ENCODE peak calls at places on chromosomes 12 and 14, in five cellular contexts. One of them, this sample, is unnamed.

GRCh38 chr14:88289996-88290395 is 33.1 kb downstream of the KCNK10 start:
- DNase-seq in adipocyte: no peak
- DNase-seq in esophagus squamous epithelium: no peak
- DNase-seq in hippocampal formation: no peak
- DNase-seq in Ammon's horn: no peak
- DNase-seq in this sample: no peak

GRCh38 chr12:96140110-96140509 is 54.1 kb upstream of the ELK3 start:
- DNase-seq in Ammon's horn: no peak
- DNase-seq in esophagus squamous epithelium: no peak
- DNase-seq in adipocyte: peak
- DNase-seq in hippocampal formation: no peak
- DNase-seq in this sample: no peak

GRCh38 chr12:76444408-76444984 is 96.3 kb upstream of the BBS10 start:
- DNase-seq in esophagus squamous epithelium: no peak
- DNase-seq in Ammon's horn: no peak
- DNase-seq in adipocyte: no peak
- DNase-seq in hippocampal formation: no peak
- DNase-seq in this sample: no peak

GRCh38 chr12:16323010-16323409 is 24.4 kb upstream of the MGST1 start:
- DNase-seq in hippocampal formation: no peak
- DNase-seq in adipocyte: peak
- DNase-seq in esophagus squamous epithelium: no peak
- DNase-seq in Ammon's horn: no peak
- DNase-seq in this sample: no peak

GRCh38 chr12:106415134-106415533 is 57.6 kb downstream of the POLR3B start:
- DNase-seq in esophagus squamous epithelium: no peak
- DNase-seq in hippocampal formation: no peak
- DNase-seq in Ammon's horn: no peak
- DNase-seq in adipocyte: no peak
- DNase-seq in this sample: no peak

GRCh38 chr12:15830538-15830937 is 41.4 kb upstream of the EPS8 start:
- DNase-seq in Ammon's horn: no peak
- DNase-seq in esophagus squamous epithelium: no peak
- DNase-seq in hippocampal formation: no peak
- DNase-seq in adipocyte: peak
- DNase-seq in this sample: no peak

GRCh38 chr14:69827560-69827959 is 30.5 kb upstream of the SLC10A1 start:
- DNase-seq in Ammon's horn: no peak
- DNase-seq in esophagus squamous epithelium: no peak
- DNase-seq in adipocyte: no peak
- DNase-seq in hippocampal formation: no peak
- DNase-seq in this sample: no peak

GRCh38 chr12:125208942-125209341 is 143.7 kb downstream of the AACS start:
- DNase-seq in adipocyte: no peak
- DNase-seq in Ammon's horn: no peak
- DNase-seq in hippocampal formation: no peak
- DNase-seq in esophagus squamous epithelium: no peak
- DNase-seq in this sample: no peak

GRCh38 chr14:50882932-50883826 is 11.3 kb downstream of the ABHD12B start:
- DNase-seq in adipocyte: no peak
- DNase-seq in esophagus squamous epithelium: no peak
- DNase-seq in hippocampal formation: no peak
- DNase-seq in Ammon's horn: no peak
- DNase-seq in this sample: no peak

GRCh38 chr12:20487519-20487918 is 119.2 kb downstream of the PDE3A start:
- DNase-seq in Ammon's horn: no peak
- DNase-seq in esophagus squamous epithelium: no peak
- DNase-seq in hippocampal formation: no peak
- DNase-seq in adipocyte: peak
- DNase-seq in this sample: no peak

This sample was measured in NT2/D1.